ENCODE peak calls at places on chromosomes 5 and 9, in six cellular contexts. N, K, L, X, Z and E are unnamed samples.

GRCh38 chr5:98768160-98769005 is 5.1 kb upstream of the RGMB start:
- DNase-seq in N (peak), K (peak), L (peak), X (no peak), Z (no peak), E (peak)

GRCh38 chr5:34707451-34708107 is 51.5 kb downstream of the RAI14 start:
- DNase-seq in N (no peak), K (no peak), L (no peak), X (peak), Z (no peak), E (no peak)

GRCh38 chr5:126884269-126884819 is 107.4 kb downstream of the LMNB1 start:
- DNase-seq in N (no peak), K (peak), L (peak), X (peak), Z (peak), E (peak)

GRCh38 chr9:21686738-21687137 is 115.7 kb upstream of the MTAP start:
- DNase-seq in N (no peak), K (no peak), L (peak), X (no peak), Z (no peak), E (no peak)

GRCh38 chr5:138725153-138725884 is 27.9 kb upstream of the CTNNA1 start:
- DNase-seq in N (no peak), K (peak), L (peak), X (peak), Z (peak), E (peak)

GRCh38 chr5:25950681-25951080 is 1087.7 kb downstream of the CDH9 start:
- DNase-seq in N (no peak), K (no peak), L (no peak), X (no peak), Z (no peak), E (no peak)

GRCh38 chr5:150155258-150156032 is at the start of gene PDGFRB:
- DNase-seq in N (peak), K (peak), L (peak), X (peak), Z (no peak), E (peak)

GRCh38 chr5:6747103-6747502 is 33.9 kb downstream of the TENT4A start:
- DNase-seq in N (peak), K (no peak), L (no peak), X (no peak), Z (no peak), E (no peak)

GRCh38 chr9:134056483-134057310 is 11.1 kb downstream of the BRD3 start:
- DNase-seq in N (peak), K (no peak), L (no peak), X (no peak), Z (no peak), E (no peak)

GRCh38 chr5:44546283-44546682 is 157.1 kb upstream of the FGF10 start:
- DNase-seq in N (no peak), K (peak), L (peak), X (peak), Z (peak), E (peak)

GRCh38 chr9:99592834-99593584 is 228.7 kb upstream of the NR4A3 start:
- DNase-seq in N (no peak), K (no peak), L (no peak), X (no peak), Z (no peak), E (no peak)

GRCh38 chr5:80990527-80990926 is 30.4 kb downstream of the RASGRF2 start:
- DNase-seq in N (no peak), K (no peak), L (no peak), X (no peak), Z (no peak), E (no peak)

GRCh38 chr9:133134419-133135190 is 13.6 kb upstream of the RALGDS start:
- DNase-seq in N (no peak), K (no peak), L (no peak), X (no peak), Z (peak), E (no peak)

GRCh38 chr9:105858877-105859276 is 164.5 kb downstream of the TMEM38B start:
- DNase-seq in N (no peak), K (no peak), L (no peak), X (no peak), Z (no peak), E (no peak)

GRCh38 chr5:93189707-93190120 is 391.3 kb downstream of the NR2F1-AS1 start:
- DNase-seq in N (no peak), K (peak), L (peak), X (peak), Z (peak), E (peak)

GRCh38 chr5:24804221-24804681 is 159.5 kb upstream of the CDH10 start:
- DNase-seq in N (no peak), K (no peak), L (no peak), X (no peak), Z (no peak), E (no peak)

GRCh38 chr5:6261668-6262067 is 116.7 kb downstream of the MED10 start:
- DNase-seq in N (no peak), K (no peak), L (no peak), X (no peak), Z (no peak), E (no peak)

GRCh38 chr5:73451218-73452130 is 2.9 kb upstream of the FOXD1 start:
- DNase-seq in N (peak), K (peak), L (peak), X (no peak), Z (no peak), E (peak)

GRCh38 chr5:180382926-180383325 is 29.8 kb upstream of the GFPT2 start:
- DNase-seq in N (no peak), K (no peak), L (no peak), X (no peak), Z (no peak), E (no peak)

GRCh38 chr5:111743993-111744392 is 13.0 kb downstream of the NREP start:
- DNase-seq in N (no peak), K (peak), L (peak), X (no peak), Z (no peak), E (peak)

GRCh38 chr5:157842185-157842584 is 16.8 kb downstream of the CLINT1 start:
- DNase-seq in N (no peak), K (no peak), L (no peak), X (no peak), Z (no peak), E (no peak)

GRCh38 chr5:58854396-58854795 is 271.5 kb downstream of the RAB3C start:
- DNase-seq in N (no peak), K (no peak), L (no peak), X (no peak), Z (no peak), E (no peak)

GRCh38 chr5:9339206-9339818 is 206.6 kb downstream of the SEMA5A start:
- DNase-seq in N (no peak), K (no peak), L (no peak), X (no peak), Z (no peak), E (no peak)

GRCh38 chr9:5873439-5873838 is 17.2 kb upstream of the MLANA start:
- DNase-seq in N (no peak), K (no peak), L (no peak), X (no peak), Z (no peak), E (no peak)

GRCh38 chr5:14190194-14191164 is 47.3 kb downstream of the TRIO start:
- DNase-seq in N (no peak), K (peak), L (peak), X (peak), Z (peak), E (peak)

GRCh38 chr9:125099816-125100215 is 43.5 kb downstream of the SCAI start:
- DNase-seq in N (no peak), K (no peak), L (no peak), X (no peak), Z (no peak), E (no peak)

GRCh38 chr9:109591691-109592090 is 93.6 kb upstream of the PTPN3 start:
- DNase-seq in N (no peak), K (no peak), L (no peak), X (no peak), Z (no peak), E (no peak)

GRCh38 chr9:122121391-122121790 is 28.3 kb upstream of the TTLL11 start:
- DNase-seq in N (no peak), K (no peak), L (no peak), X (no peak), Z (no peak), E (no peak)

GRCh38 chr9:127528407-127529251 is 77.3 kb downstream of the LRSAM1 start:
- DNase-seq in N (no peak), K (no peak), L (no peak), X (no peak), Z (no peak), E (no peak)

GRCh38 chr5:127870914-127871313 is 167.7 kb downstream of the CCDC192 start:
- DNase-seq in N (peak), K (no peak), L (no peak), X (no peak), Z (peak), E (no peak)

GRCh38 chr5:176833286-176833685 is 22.9 kb downstream of the UNC5A start:
- DNase-seq in N (no peak), K (no peak), L (no peak), X (no peak), Z (no peak), E (no peak)

GRCh38 chr9:2494571-2494970 is 127.0 kb upstream of the VLDLR start:
- DNase-seq in N (no peak), K (peak), L (peak), X (peak), Z (peak), E (peak)

GRCh38 chr5:179370490-179371122 is 25.3 kb upstream of the ADAMTS2 start:
- DNase-seq in N (peak), K (no peak), L (no peak), X (no peak), Z (no peak), E (no peak)

DNA sequence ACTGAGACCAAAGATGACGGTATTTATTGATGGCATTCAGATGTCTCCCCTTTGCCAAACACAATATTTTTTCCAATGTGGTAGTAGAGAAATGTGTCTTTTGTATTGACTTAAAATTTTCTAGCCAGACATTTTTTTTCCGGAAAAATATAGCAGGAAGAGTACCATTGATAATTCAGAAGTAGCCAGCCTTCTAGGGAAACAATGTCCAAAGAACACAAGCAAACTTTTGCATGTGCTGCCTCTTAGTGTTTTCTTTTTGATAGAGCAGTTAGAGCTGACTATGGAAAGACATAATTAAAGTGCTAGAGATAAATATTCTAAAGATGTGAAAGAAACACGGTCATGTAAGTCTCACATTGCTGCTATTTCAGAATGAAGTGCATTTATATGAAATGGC is 231.4 kb downstream of the MARCHF11 start:
- DNase-seq in N (no peak), K (no peak), L (peak), X (no peak), Z (no peak), E (no peak)
- TF ChIP-seq CTCF in N (no peak), K (no peak), L (no peak), X (no peak), Z (no peak), E (peak)

GRCh38 chr5:124669956-124670671 is 76.3 kb downstream of the ZNF608 start:
- DNase-seq in N (no peak), K (no peak), L (peak), X (no peak), Z (peak), E (peak)

GRCh38 chr5:124668353-124669299 is 77.8 kb downstream of the ZNF608 start:
- DNase-seq in N (no peak), K (no peak), L (no peak), X (no peak), Z (no peak), E (no peak)

GRCh38 chr5:124670672-124671592 is 75.5 kb downstream of the ZNF608 start:
- DNase-seq in N (no peak), K (no peak), L (no peak), X (no peak), Z (peak), E (no peak)

GRCh38 chr5:124665625-124666024 is 80.8 kb downstream of the ZNF608 start:
- DNase-seq in N (no peak), K (no peak), L (no peak), X (no peak), Z (no peak), E (no peak)

DNA sequence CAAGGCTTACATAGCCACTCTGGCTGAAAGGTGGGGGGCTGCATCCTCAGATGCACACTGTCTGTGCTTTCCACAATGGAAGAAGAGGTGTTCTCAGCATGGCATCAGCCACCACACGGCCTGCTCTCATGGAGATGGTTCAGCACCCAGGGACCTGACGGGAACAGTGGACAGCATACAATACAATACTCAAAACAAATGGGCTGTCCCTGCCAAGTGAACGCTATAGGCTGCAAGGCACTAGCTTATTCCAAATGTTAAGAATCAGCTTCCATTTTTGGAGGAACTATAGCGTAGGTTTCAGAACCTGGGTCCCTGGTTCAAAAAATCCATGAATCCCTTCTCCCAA is 77.2 kb downstream of the ZNF608 start:
- DNase-seq in N (no peak), K (no peak), L (no peak), X (no peak), Z (no peak), E (no peak)
- TF ChIP-seq CTCF in N (no peak), K (no peak), L (no peak), X (no peak), Z (no peak), E (no peak)

DNA sequence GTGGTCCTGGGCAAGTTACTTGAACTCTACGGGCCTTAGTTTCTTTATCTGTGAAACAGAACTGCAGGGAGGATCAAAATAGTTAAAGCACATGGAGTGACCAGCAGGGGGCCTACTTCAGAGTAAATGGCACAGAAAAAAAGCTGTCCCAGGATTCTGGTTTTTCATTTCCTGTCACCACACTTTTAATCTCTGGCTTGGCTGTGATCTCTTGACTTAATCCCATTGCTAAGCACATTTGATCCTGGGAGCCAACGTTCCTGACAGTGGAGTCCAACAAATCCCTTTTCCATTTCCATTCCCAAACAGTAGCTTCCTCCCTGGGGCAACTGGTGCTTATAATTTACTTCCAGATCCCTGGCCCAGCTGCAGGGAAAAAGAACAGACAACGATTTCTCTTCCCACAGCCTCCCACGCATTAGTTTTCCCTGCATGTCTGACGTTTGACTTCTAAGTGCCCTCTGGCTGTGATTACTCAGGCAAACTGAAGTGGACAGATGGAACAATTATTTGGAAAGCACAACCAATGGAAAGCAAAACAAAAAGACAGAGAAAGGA is 136.5 kb upstream of the STK32A start:
- DNase-seq in N (no peak), K (peak), L (peak), X (no peak), Z (peak), E (no peak)
- TF ChIP-seq CTCF in N (peak), K (peak), L (peak), X (peak), Z (peak), E (peak)

DNA sequence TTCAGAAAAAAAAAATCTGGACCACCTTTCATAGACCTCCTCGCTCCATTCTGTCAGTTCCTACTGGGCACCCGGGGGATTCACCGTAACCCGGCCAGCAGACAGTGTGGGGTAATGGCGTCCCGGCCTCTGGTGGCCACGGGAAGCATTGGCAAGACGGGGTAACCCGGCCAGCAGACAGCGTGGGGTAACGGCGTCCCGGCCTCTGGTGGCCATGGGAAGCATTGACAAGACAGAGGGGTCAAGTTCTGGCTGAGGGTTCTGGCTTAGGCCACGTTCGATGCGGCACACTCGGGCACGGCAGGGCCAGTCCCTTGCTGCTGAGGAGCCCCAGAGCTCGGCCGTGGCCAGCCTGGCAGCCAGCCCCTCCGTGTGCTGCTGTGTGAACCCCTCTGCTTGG is 116.2 kb upstream of the RAPGEF1 start:
- DNase-seq in N (no peak), K (no peak), L (no peak), X (no peak), Z (no peak), E (no peak)
- TF ChIP-seq CTCF in N (no peak), K (no peak), L (no peak), X (peak), Z (no peak), E (peak)

GRCh38 chr9:78725565-78725964 is 428.6 kb downstream of the PSAT1 start:
- DNase-seq in N (no peak), K (no peak), L (no peak), X (no peak), Z (no peak), E (no peak)
- TF ChIP-seq CTCF in N (no peak), K (no peak), L (no peak), X (no peak), Z (no peak), E (no peak)

GRCh38 chr5:10528827-10529226 is 35.0 kb upstream of the ANKRD33B start:
- DNase-seq in N (no peak), K (no peak), L (no peak), X (no peak), Z (no peak), E (no peak)
- TF ChIP-seq CTCF in N (no peak), K (no peak), L (no peak), X (no peak), Z (no peak), E (no peak)